ENCODE peak calls at places on chromosomes 12 and 14, in seven cellular contexts. E is ACHN; G is suprapubic skin; W is NCI-H1092; I is left colon; T is activated T-cell treated with anti-CD3 and anti-CD28 coated beads, Interleukin-2, amount 50 U/mL, for 72 hours; V is D341Med. Q is an unnamed sample.
A peak's percentile ranks its signal among the peaks of the same experiment; 100 is the strongest.

GRCh38 chr14:99722741-99723140 is 38.6 kb downstream of the CYP46A1 start:
- DNase-seq in T (no peak), G (peak; percentile 45), W (no peak), E (no peak), V (peak; percentile 11), I (no peak), Q (no peak)

GRCh38 chr12:102824218-102824835 is 92.7 kb downstream of the PAH start:
- DNase-seq in W (no peak), T (no peak), I (no peak), V (peak; percentile 24), G (no peak), E (peak; percentile 46), Q (peak; percentile 43)

GRCh38 chr12:92552412-92553108 is 150.2 kb upstream of the PLEKHG7 start:
- DNase-seq in T (no peak), G (no peak), V (no peak), W (no peak), I (no peak), E (peak; percentile 33), Q (no peak)

GRCh38 chr14:100476012-100476822 is 111.0 kb downstream of the BEGAIN start:
- DNase-seq in I (peak; percentile 41), W (no peak), V (no peak), G (no peak), E (peak; percentile 6), T (no peak), Q (peak; percentile 61)

GRCh38 chr12:68446896-68447806 is 115.0 kb upstream of the MDM1 start:
- DNase-seq in V (no peak), G (no peak), T (no peak), I (no peak), W (no peak), E (no peak), Q (no peak)

GRCh38 chr12:34393086-34393820 is 371.0 kb downstream of the ALG10 start:
- DNase-seq in T (no peak), W (no peak), V (no peak), I (peak; percentile 16), G (peak; percentile 74), E (no peak), Q (no peak)

GRCh38 chr14:66140213-66140918 is 345.8 kb upstream of the CCDC196 start:
- DNase-seq in V (no peak), E (no peak), W (no peak), G (no peak), I (no peak), T (no peak), Q (no peak)

GRCh38 chr12:108333898-108334699 is 5.0 kb downstream of the CMKLR1 start:
- DNase-seq in T (peak; percentile 4), G (no peak), I (no peak), W (no peak), V (no peak), E (no peak), Q (no peak)

GRCh38 chr14:103641181-103641580 is 12.2 kb downstream of the KLC1 start:
- DNase-seq in W (no peak), G (no peak), I (no peak), E (peak; percentile 16), V (no peak), T (no peak), Q (no peak)

GRCh38 chr12:50006754-50007442 is 18.4 kb downstream of the RACGAP1 start:
- DNase-seq in V (peak; percentile 31), W (no peak), G (no peak), E (no peak), I (no peak), T (no peak), Q (no peak)

GRCh38 chr14:98602983-98603382 is 669.0 kb downstream of the BCL11B start:
- DNase-seq in G (no peak), I (no peak), V (no peak), W (no peak), T (no peak), E (no peak), Q (no peak)

GRCh38 chr14:63011609-63012008 is 33.6 kb downstream of the KCNH5 start:
- DNase-seq in V (no peak), T (no peak), E (no peak), G (no peak), W (no peak), I (no peak), Q (peak; percentile 27)

GRCh38 chr12:80195143-80195726 is 95.9 kb downstream of the OTOGL start:
- DNase-seq in E (peak; percentile 81), I (no peak), G (no peak), T (no peak), V (peak; percentile 51), W (no peak), Q (peak; percentile 58)

GRCh38 chr12:128753438-128753837 is 70.3 kb downstream of the SLC15A4 start:
- DNase-seq in V (no peak), T (no peak), E (no peak), G (no peak), W (no peak), I (no peak), Q (no peak)

GRCh38 chr14:67359319-67359774 is 257 bp downstream of the ATP6V1D start:
- DNase-seq in I (no peak), E (peak; percentile 61), V (no peak), T (no peak), G (no peak), W (no peak), Q (peak; percentile 8)

GRCh38 chr14:103522649-103523582 is at the start of gene CKB:
- DNase-seq in T (peak; percentile 41), V (peak; percentile 96), E (peak; percentile 55), G (no peak), W (peak; percentile 73), I (peak; percentile 81), Q (peak; percentile 85)

GRCh38 chr12:103422328-103422727 is 73.4 kb downstream of the C12orf42 start:
- DNase-seq in G (no peak), E (no peak), I (no peak), T (no peak), W (no peak), V (no peak), Q (no peak)

GRCh38 chr12:85179680-85180300 is 100.2 kb upstream of the ALX1 start:
- DNase-seq in G (no peak), T (no peak), V (no peak), I (no peak), E (no peak), W (no peak), Q (no peak)

GRCh38 chr12:3313655-3314305 is 177.2 kb upstream of the PRMT8 start:
- DNase-seq in I (no peak), T (peak; percentile 25), E (peak; percentile 63), W (peak; percentile 60), V (peak; percentile 82), G (no peak), Q (peak; percentile 41)

GRCh38 chr12:52189376-52190174 is 2.2 kb downstream of the KRT80 start:
- DNase-seq in I (no peak), V (no peak), W (no peak), T (no peak), G (no peak), E (peak; percentile 96), Q (no peak)